ENCODE peak calls at places on chromosome 15, in six cellular contexts. O, I, Y, G, T and L are unnamed samples. For H3K4me1, the result is how much of the 10 kb centered on the place peaks cover.

GRCh38 chr15:68679961-68680371 is 101.2 kb downstream of the CORO2B start:
- DNase-seq in G (no peak), T (no peak), Y (no peak), I (no peak), O (no peak), L (no peak)

GRCh38 chr15:69034352-69034751 is 19.9 kb downstream of the NOX5 start:
- DNase-seq in T (no peak), Y (no peak), I (no peak), G (no peak), O (peak), L (no peak)

GRCh38 chr15:99682455-99682854 is 50.8 kb downstream of the LYSMD4 start:
- DNase-seq in T (no peak), I (no peak), Y (no peak), G (no peak), O (peak), L (no peak)

GRCh38 chr15:56042982-56043980 is 49.9 kb upstream of the NEDD4 start:
- DNase-seq in T (no peak), I (no peak), Y (no peak), O (no peak), G (no peak), L (peak)

GRCh38 chr15:77838595-77838994 is 205.9 kb upstream of the LINGO1 start:
- DNase-seq in T (no peak), O (no peak), I (no peak), Y (no peak), G (no peak), L (no peak)

GRCh38 chr15:75554717-75555116 is 24.4 kb downstream of the PTPN9 start:
- DNase-seq in I (no peak), T (no peak), O (no peak), Y (no peak), G (no peak), L (no peak)

GRCh38 chr15:77984446-77984861 is 93.1 kb downstream of the TBC1D2B start:
- DNase-seq in T (no peak), I (no peak), O (no peak), G (no peak), Y (no peak), L (no peak)

GRCh38 chr15:71186267-71186666 is 71.0 kb downstream of the THSD4 start:
- DNase-seq in T (no peak), G (no peak), I (no peak), O (no peak), Y (no peak), L (no peak)

GRCh38 chr15:38300395-38300794 is 47.8 kb downstream of the SPRED1 start:
- DNase-seq in G (no peak), T (no peak), O (peak), I (no peak), Y (no peak), L (no peak)

GRCh38 chr15:99251436-99251821 is at the start of gene LRRC28:
- DNase-seq in I (no peak), Y (no peak), O (no peak), T (no peak), G (no peak), L (no peak)

DNA sequence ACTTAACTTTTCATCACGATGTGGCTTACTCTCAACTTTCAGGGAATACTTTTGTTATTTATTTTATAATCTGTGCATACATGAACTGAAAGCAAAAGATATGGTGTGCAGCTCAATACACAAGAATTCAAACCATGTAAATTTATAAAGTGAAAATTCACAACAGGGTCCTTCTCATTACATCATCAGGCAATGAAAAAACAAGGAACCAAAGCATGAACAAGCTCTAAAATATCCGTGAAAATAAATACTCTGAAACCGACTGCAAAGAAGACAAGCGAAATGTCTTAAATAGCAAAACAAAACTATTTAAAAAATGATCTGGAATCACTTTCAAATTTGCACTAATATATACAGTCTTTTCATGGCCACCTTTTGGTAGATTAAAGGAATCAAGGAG is 28.9 kb downstream of the GNB5 start:
- DNase-seq in Y (no peak), T (no peak), I (no peak), O (no peak), G (no peak), L (no peak)
- H3K4me3 ChIP-seq in Y (no peak), T (no peak), I (no peak), O (no peak), G (no peak), L (no peak)

DNA sequence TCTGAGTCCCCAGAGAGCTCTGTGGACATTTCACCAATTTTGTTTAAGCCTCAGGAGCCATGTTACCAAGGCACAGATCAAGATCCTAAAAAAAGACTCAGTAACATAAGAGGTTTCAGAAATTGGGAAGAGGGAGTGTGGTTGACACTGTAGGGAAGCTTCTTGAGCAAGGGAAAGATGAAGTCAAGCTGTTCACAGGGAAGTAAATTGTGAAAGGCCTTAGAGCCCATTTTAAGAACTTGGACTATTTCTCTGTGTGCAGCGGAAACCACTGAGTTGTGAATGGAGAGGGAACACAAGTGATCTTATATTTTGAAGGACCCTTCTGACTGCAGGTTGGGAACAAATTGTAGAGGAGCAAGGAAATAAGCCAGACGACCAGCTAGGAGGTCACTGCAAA is 18.7 kb downstream of the BCL2A1 start:
- DNase-seq in O (no peak), Y (no peak), G (no peak), I (no peak), T (no peak), L (no peak)
- H3K4me1 ChIP-seq in O (under half), Y (under half), G (under half), I (under half), T (under half), L (under half)

GRCh38 chr15:81869161-81869928 is 176.5 kb downstream of the MEX3B start:
- DNase-seq in I (no peak), T (no peak), G (no peak), Y (no peak), O (no peak), L (no peak)

GRCh38 chr15:81863157-81863556 is 182.7 kb downstream of the MEX3B start:
- DNase-seq in G (no peak), O (no peak), Y (no peak), T (no peak), I (no peak), L (no peak)

GRCh38 chr15:81865850-81866537 is 179.8 kb downstream of the MEX3B start:
- DNase-seq in T (no peak), O (no peak), Y (no peak), G (no peak), I (no peak), L (no peak)
- H3K4me3 ChIP-seq in T (no peak), O (no peak), Y (no peak), G (no peak), I (no peak), L (no peak)

GRCh38 chr15:64462492-64462891 is 2.1 kb downstream of the ZNF609 start:
- DNase-seq in O (no peak), I (no peak), G (no peak), Y (no peak), T (no peak), L (no peak)
- H3K4me1 ChIP-seq in O (under half), I (under half), G (under half), Y (under half), T (half or more), L (half or more)

DNA sequence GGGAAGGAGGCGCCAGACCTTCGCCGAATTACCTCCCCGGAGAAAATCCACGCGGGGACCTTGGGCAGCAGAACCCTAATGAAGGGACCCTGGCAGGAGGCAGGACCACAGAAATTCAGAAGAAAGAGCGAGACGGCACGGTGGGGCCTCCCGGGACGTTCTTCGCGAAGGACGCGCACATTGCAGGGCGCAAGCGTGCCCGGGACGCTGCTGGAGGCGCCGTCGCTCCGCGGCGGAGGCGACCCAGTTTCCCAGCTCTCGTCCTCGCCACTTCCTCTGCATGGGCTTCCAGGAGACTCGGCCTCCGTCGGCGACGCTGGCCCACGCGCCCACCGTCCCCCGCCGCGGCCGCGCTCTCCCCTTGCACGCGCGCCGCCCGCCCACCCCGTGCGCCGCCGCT is 31.9 kb upstream of the SMAD3 start:
- DNase-seq in Y (no peak), O (no peak), T (peak), G (no peak), I (no peak), L (peak)
- H3K4me3 ChIP-seq in Y (peak), O (no peak), T (peak), G (no peak), I (peak), L (peak)

DNA sequence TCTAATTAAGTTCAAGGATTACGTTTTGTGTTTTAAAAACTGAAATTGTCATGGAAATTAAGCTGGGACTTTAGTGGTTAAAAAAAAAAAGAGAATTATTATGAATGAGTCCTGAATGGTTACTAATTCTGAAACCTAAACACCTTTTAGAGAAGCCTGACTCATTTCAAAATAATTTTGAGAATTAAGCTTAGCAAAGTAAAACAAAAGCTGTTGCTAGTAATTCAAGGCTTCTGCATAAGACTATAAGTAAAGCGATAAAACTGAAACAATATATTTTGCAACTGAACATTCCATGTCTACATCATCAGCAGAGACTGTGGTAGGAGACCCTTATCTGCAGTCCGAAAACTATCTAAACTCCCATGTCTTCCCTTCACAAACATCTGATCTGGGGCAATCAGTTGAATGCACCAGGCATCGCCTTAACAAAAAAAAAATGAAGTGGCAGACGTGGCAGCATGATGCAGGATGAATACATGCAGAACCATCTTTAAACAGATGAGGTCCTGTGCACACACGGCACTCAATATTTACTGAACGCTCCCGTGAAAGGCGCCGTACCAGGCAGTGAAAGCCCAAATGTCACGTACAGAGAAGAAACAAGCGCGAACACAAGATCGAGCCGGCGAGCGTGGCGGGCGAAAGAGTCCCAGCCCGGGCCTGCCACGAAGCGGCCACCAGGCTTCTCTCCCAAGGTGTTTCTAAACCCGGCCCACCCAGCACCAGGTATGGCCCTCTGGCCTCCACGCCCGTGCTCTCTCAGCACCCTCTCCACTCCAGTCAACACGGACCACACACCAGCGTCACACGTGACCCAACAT is 63.1 kb downstream of the CHSY1 start:
- DNase-seq in G (no peak), I (no peak), O (peak), Y (no peak), T (no peak), L (no peak)
- H3K4me1 ChIP-seq in G (under half), I (under half), O (under half), Y (under half), T (under half), L (under half)

DNA sequence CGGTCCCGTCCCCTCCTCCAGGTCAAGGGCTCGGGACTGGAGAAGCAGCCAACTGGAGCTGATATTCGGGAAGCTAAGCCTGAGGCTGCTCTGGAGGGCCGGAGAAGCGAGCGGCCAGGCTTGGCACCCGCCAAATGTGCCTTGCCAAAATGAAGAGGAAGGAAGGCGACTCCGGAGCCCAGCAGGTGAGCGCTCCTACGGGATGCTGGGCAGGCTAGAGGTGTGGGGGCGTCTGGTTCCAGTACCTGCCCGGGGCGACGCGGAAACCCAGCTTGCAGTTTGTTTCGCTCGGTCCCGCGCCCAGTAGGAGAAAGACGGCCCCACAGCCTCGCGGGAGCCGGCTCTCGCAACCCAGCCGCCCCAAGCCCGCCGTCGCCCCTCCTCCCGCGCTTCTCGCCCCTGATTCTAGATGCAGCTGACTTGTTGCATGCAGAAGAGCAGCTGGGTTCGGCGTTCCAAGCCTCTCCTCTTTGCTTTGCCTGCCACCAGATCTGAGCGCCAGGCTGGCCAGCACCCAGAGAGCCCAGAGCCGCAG is 16.1 kb upstream of the AEN start:
- DNase-seq in G (no peak), Y (no peak), T (no peak), I (no peak), O (no peak), L (no peak)
- H3K4me3 ChIP-seq in G (no peak), Y (no peak), T (no peak), I (no peak), O (no peak), L (no peak)

DNA sequence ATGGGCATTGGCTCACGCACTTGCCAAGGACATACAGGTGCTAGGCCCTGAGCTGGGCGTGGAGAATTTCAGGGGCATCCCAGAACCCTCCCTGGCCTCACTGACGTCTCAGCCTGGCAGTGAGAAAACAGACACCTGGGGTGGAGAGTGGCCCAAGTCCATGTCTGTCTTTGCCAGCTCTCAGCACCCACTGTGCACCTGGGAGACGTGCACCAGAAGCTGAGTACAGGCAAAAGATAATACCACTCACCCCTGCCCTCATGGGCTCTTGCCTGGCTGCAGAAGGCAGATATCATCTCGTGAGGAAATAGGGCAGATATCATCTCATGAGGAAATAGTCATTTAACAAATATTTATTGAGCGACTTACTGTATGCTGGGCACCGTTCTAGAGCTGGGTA is 8.0 kb downstream of the LOXL1 start:
- DNase-seq in O (peak), I (no peak), T (no peak), Y (no peak), G (no peak), L (no peak)
- H3K4me1 ChIP-seq in O (half or more), I (under half), T (under half), Y (under half), G (under half), L (under half)